ENCODE peak calls at places on chromosomes 11 and 22, in nine cellular contexts. O is HFF-Myc, J is HL-60, Z is stomach, P is neural progenitor cell, R is endothelial cell of umbilical vein, W is epithelial cell of esophagus, E is GM10248, U is GM20000. X is an unnamed sample.

GRCh38 chr22:29816539-29816938 is 21.5 kb downstream of the ASCC2 start:
- DNase-seq in W (no peak), E (no peak), O (no peak), R (no peak), Z (no peak), U (no peak), J (no peak), P (no peak), X (no peak)

GRCh38 chr11:69912911-69913451 is 93.8 kb upstream of the FGF3 start:
- DNase-seq in O (no peak), P (peak), U (no peak), Z (no peak), W (peak), E (no peak), J (peak), R (no peak), X (no peak)

GRCh38 chr11:15743244-15743629 is 613.1 kb downstream of the SOX6 start:
- DNase-seq in Z (no peak), R (no peak), E (no peak), W (no peak), O (no peak), J (no peak), P (no peak), U (no peak), X (no peak)

GRCh38 chr11:60130496-60130895 is 42.0 kb downstream of the MS4A2 start:
- DNase-seq in Z (no peak), J (peak), E (peak), R (peak), P (peak), W (peak), U (peak), O (no peak), X (no peak)

GRCh38 chr11:77054018-77054417 is 12.8 kb upstream of the CAPN5 start:
- DNase-seq in J (no peak), R (no peak), O (no peak), Z (no peak), W (no peak), P (no peak), U (no peak), E (no peak), X (no peak)

GRCh38 chr11:61700221-61700620 is 20.0 kb downstream of the DAGLA start:
- DNase-seq in P (no peak), J (no peak), O (peak), Z (peak), R (no peak), W (peak), U (no peak), E (no peak), X (no peak)

GRCh38 chr11:116653206-116653605 is 119.6 kb downstream of the BUD13 start:
- DNase-seq in E (no peak), U (no peak), P (no peak), R (no peak), O (no peak), W (no peak), J (no peak), Z (no peak), X (no peak)

GRCh38 chr11:18987454-18988231 is 48.4 kb upstream of the MRGPRX1 start:
- DNase-seq in E (no peak), U (no peak), O (no peak), W (peak), P (no peak), J (no peak), Z (no peak), R (no peak), X (no peak)

GRCh38 chr11:120337896-120338840 is 2.0 kb downstream of the ARHGEF12 start:
- DNase-seq in R (peak), Z (no peak), W (peak), P (peak), U (no peak), O (no peak), E (no peak), J (no peak), X (no peak)

GRCh38 chr11:121082670-121083069 is 18.4 kb upstream of the TECTA start:
- DNase-seq in U (no peak), J (no peak), P (peak), W (peak), Z (no peak), E (no peak), R (peak), O (no peak), X (no peak)

GRCh38 chr11:2553886-2554285 is 109.1 kb downstream of the KCNQ1 start:
- DNase-seq in O (no peak), U (no peak), R (no peak), J (no peak), W (no peak), E (no peak), Z (no peak), P (no peak), X (no peak)

GRCh38 chr11:18140145-18140544 is 7.8 kb downstream of the MRGPRX3 start:
- DNase-seq in W (no peak), R (no peak), P (no peak), U (no peak), Z (no peak), E (no peak), O (no peak), J (no peak), X (no peak)

GRCh38 chr22:44620129-44620840 is 81.7 kb upstream of the PRR5 start:
- DNase-seq in U (peak), P (peak), R (peak), W (peak), J (peak), Z (peak), O (no peak), E (peak), X (peak)

GRCh38 chr11:119155733-119156492 is 7.1 kb downstream of the ABCG4 start:
- DNase-seq in U (no peak), P (peak), O (no peak), E (no peak), J (peak), Z (no peak), W (no peak), R (no peak), X (no peak)
- TF ChIP-seq CTCF in U (no peak), P (peak), O (peak), E (no peak), J (no peak), Z (no peak), W (no peak), R (peak), X (no peak)

GRCh38 chr22:35303029-35303624 is 3.4 kb downstream of the TOM1 start:
- DNase-seq in Z (no peak), W (no peak), R (no peak), J (no peak), O (no peak), P (no peak), E (no peak), U (no peak), X (no peak)

GRCh38 chr22:35299717-35300497 is at the start of gene TOM1:
- DNase-seq in E (peak), R (peak), Z (peak), P (peak), W (peak), U (peak), O (peak), J (peak), X (peak)

GRCh38 chr22:35301370-35301874 is 1.7 kb downstream of the TOM1 start:
- DNase-seq in J (peak), O (no peak), W (peak), R (no peak), Z (no peak), E (no peak), P (no peak), U (no peak), X (no peak)

DNA sequence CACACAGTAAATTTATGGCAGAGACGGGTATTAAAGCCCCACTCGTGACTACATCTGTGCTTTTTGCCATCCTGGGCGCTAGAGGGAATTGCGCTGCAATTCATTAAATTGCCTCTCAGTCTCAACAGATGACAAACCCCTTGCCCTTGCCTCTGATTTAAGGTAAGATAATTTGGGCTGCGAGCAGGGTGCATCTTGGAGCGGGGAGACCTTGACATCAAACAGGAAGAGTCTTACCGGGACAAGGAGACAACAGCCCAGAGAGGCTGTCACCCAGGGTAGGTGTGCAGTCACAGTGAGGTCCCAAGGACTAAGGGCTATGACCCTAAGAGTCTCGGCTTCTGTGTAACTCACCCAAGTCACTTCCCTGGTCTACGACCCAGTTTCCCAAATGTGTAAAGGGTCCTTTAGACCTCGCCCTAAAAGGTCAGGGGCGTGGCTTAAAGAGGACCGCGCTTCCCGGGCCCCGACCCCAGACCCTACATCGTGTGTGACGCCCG is 427 bp upstream of the TOM1 start:
- DNase-seq in R (no peak), E (no peak), J (no peak), U (no peak), O (no peak), P (no peak), Z (no peak), W (peak), X (peak)
- TF ChIP-seq CTCF in R (no peak), E (no peak), J (no peak), U (no peak), O (no peak), P (no peak), Z (no peak), W (no peak), X (peak)

GRCh38 chr11:96323643-96323985 is 19.4 kb downstream of the MAML2 start:
- DNase-seq in O (no peak), R (no peak), Z (no peak), E (no peak), W (no peak), U (no peak), P (no peak), J (no peak), X (no peak)

GRCh38 chr11:96322775-96323642 is 20.0 kb downstream of the MAML2 start:
- DNase-seq in W (no peak), Z (no peak), E (no peak), U (no peak), J (no peak), R (no peak), P (no peak), O (no peak), X (no peak)

GRCh38 chr11:96319901-96320656 is 22.9 kb downstream of the MAML2 start:
- DNase-seq in U (no peak), W (no peak), O (no peak), R (no peak), E (no peak), J (no peak), Z (no peak), P (no peak), X (no peak)

GRCh38 chr11:96318850-96319249 is 24.1 kb downstream of the MAML2 start:
- DNase-seq in E (no peak), P (no peak), J (no peak), U (no peak), R (no peak), O (no peak), Z (no peak), W (no peak), X (no peak)

GRCh38 chr11:96321066-96321465 is 21.9 kb downstream of the MAML2 start:
- DNase-seq in J (no peak), U (no peak), P (no peak), E (no peak), R (no peak), Z (no peak), O (no peak), W (no peak), X (no peak)
- TF ChIP-seq CTCF in J (no peak), U (no peak), P (no peak), E (no peak), R (no peak), Z (no peak), O (no peak), W (no peak), X (no peak)

DNA sequence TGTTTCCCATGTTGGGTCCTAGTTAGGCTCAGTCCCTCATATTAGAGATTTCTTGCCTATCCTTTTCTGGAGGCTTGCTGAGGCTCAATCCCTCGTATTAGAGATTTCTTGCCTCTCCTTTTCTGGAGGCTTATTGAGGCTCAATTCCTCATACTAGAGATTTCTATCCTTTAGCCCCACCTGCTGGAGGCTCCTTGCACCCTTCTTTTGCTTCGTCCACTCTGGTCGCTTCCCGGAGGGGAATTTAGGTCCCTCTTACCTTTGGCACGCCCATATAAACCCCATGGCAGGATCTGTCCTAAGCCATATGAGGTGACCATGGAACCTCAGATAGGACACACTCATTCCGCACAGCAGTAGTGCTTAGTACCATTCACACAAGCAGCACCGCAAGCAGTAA is 15.9 kb downstream of the CYP2D6 start:
- DNase-seq in P (peak), E (no peak), J (peak), Z (no peak), R (peak), W (no peak), O (no peak), U (no peak), X (no peak)
- TF ChIP-seq CTCF in P (peak), E (no peak), J (no peak), Z (no peak), R (peak), W (no peak), O (peak), U (no peak), X (no peak)

X was measured in CD4-positive, alpha-beta T cell.